ENCODE peak calls at places on chromosomes 13 and 19, in four cellular contexts. C is stimulated activated CD4-positive, alpha-beta T cell treated with anti-CD3 and anti-CD28 coated beads, Interleukin-1b, Interleukin-23, amount 100 ng/mL, for 1 hour; W is hippocampal formation; V is thoracic aorta. T is an unnamed sample.

GRCh38 chr19:371501-372160 is 27.0 kb upstream of the MIER2 start:
- DNase-seq in W (no peak), V (no peak), C (no peak), T (no peak)

GRCh38 chr13:113178896-113179167 is 20.4 kb downstream of the PROZ start:
- DNase-seq in W (no peak), V (no peak), C (no peak), T (no peak)

GRCh38 chr19:10388957-10389356 is 8.6 kb upstream of the TYK2 start:
- DNase-seq in C (peak), V (peak), W (peak), T (peak)

GRCh38 chr13:45295536-45295935 is 45.4 kb downstream of the TPT1 start:
- DNase-seq in V (no peak), C (no peak), W (no peak), T (no peak)

GRCh38 chr13:41700790-41701310 is 243.5 kb downstream of the RGCC start:
- DNase-seq in V (no peak), C (no peak), W (no peak), T (no peak)

GRCh38 chr19:44600466-44600865 is 12.9 kb upstream of the IGSF23 start:
- DNase-seq in C (no peak), W (no peak), V (no peak), T (no peak)

GRCh38 chr19:8648240-8648639 is 17.8 kb downstream of the NFILZ start:
- DNase-seq in C (no peak), V (no peak), W (no peak), T (peak)

GRCh38 chr19:33375760-33376159 is 2.3 kb downstream of the CEBPG start:
- DNase-seq in V (no peak), W (no peak), C (no peak), T (no peak)

GRCh38 chr13:45331981-45332830 is 8.8 kb downstream of the TPT1 start:
- DNase-seq in W (no peak), V (no peak), C (no peak), T (peak)

GRCh38 chr19:44260343-44260681 is 626 bp downstream of the ZNF233 start:
- DNase-seq in V (no peak), W (no peak), C (no peak), T (no peak)

GRCh38 chr19:51702754-51703654 is 9.9 kb downstream of the SPACA6 start:
- DNase-seq in V (no peak), C (no peak), W (no peak), T (peak)

GRCh38 chr19:39997595-39998216 is 846 bp downstream of the ZNF546 start:
- DNase-seq in W (no peak), C (no peak), V (no peak), T (peak)

GRCh38 chr19:16588824-16589577 is 16.8 kb upstream of the SLC35E1 start:
- DNase-seq in V (no peak), W (no peak), C (no peak), T (no peak)

GRCh38 chr19:35357867-35358573 is at the start of gene FFAR3:
- DNase-seq in C (no peak), W (peak), V (no peak), T (peak)